ENCODE peak calls at places on chromosome 21, in four cellular contexts. One of them, this sample, is unnamed.

GRCh38 chr21:31732538-31732864 is 583 bp upstream of the SCAF4 start:
- DNase-seq in HL-60: no peak
- DNase-seq in K562: no peak
- DNase-seq in GM12878: no peak
- DNase-seq in this sample: no peak

GRCh38 chr21:43851593-43851992 is 13.4 kb upstream of the AGPAT3 start:
- DNase-seq in GM12878: no peak
- DNase-seq in K562: no peak
- DNase-seq in HL-60: no peak
- DNase-seq in this sample: no peak

GRCh38 chr21:15063821-15064575 is 802 bp downstream of the NRIP1 start:
- DNase-seq in HL-60: peak
- DNase-seq in K562: peak
- DNase-seq in GM12878: no peak
- DNase-seq in this sample: no peak

GRCh38 chr21:43864313-43864805 is 664 bp upstream of the AGPAT3 start:
- DNase-seq in GM12878: no peak
- DNase-seq in HL-60: peak
- DNase-seq in K562: peak
- DNase-seq in this sample: peak

GRCh38 chr21:42503711-42504110 is 7.7 kb upstream of the RSPH1 start:
- DNase-seq in GM12878: no peak
- DNase-seq in HL-60: no peak
- DNase-seq in K562: peak
- DNase-seq in this sample: no peak

GRCh38 chr21:31172328-31172727 is 134.1 kb upstream of the KRTAP19-8 start:
- DNase-seq in K562: no peak
- DNase-seq in HL-60: no peak
- DNase-seq in GM12878: no peak
- DNase-seq in this sample: no peak

GRCh38 chr21:21383126-21383525 is 384.9 kb downstream of the NCAM2 start:
- DNase-seq in HL-60: no peak
- DNase-seq in GM12878: no peak
- DNase-seq in K562: no peak
- DNase-seq in this sample: no peak

GRCh38 chr21:44371596-44371995 is 18.2 kb downstream of the TRPM2 start:
- DNase-seq in GM12878: no peak
- DNase-seq in HL-60: no peak
- DNase-seq in K562: no peak
- DNase-seq in this sample: no peak

GRCh38 chr21:31158789-31159581 is 120.7 kb upstream of the KRTAP19-8 start:
- DNase-seq in HL-60: peak
- DNase-seq in GM12878: no peak
- DNase-seq in K562: no peak
- DNase-seq in this sample: no peak

GRCh38 chr21:39637197-39637970 is 24.6 kb downstream of the B3GALT5 start:
- DNase-seq in HL-60: no peak
- DNase-seq in K562: no peak
- DNase-seq in GM12878: no peak
- DNase-seq in this sample: no peak

GRCh38 chr21:39144191-39144590 is 39.1 kb downstream of the PSMG1 start:
- DNase-seq in K562: peak
- DNase-seq in HL-60: peak
- DNase-seq in GM12878: no peak
- DNase-seq in this sample: no peak

GRCh38 chr21:39720126-39720778 is 24.7 kb upstream of the IGSF5 start:
- DNase-seq in K562: no peak
- DNase-seq in HL-60: no peak
- DNase-seq in GM12878: no peak
- DNase-seq in this sample: no peak

GRCh38 chr21:29501451-29501850 is 202.7 kb downstream of the BACH1 start:
- DNase-seq in K562: no peak
- DNase-seq in HL-60: no peak
- DNase-seq in GM12878: no peak
- DNase-seq in this sample: no peak

GRCh38 chr21:31872072-31872451 is 758 bp upstream of the HUNK start:
- DNase-seq in K562: no peak
- DNase-seq in GM12878: no peak
- DNase-seq in HL-60: no peak
- DNase-seq in this sample: no peak

DNA sequence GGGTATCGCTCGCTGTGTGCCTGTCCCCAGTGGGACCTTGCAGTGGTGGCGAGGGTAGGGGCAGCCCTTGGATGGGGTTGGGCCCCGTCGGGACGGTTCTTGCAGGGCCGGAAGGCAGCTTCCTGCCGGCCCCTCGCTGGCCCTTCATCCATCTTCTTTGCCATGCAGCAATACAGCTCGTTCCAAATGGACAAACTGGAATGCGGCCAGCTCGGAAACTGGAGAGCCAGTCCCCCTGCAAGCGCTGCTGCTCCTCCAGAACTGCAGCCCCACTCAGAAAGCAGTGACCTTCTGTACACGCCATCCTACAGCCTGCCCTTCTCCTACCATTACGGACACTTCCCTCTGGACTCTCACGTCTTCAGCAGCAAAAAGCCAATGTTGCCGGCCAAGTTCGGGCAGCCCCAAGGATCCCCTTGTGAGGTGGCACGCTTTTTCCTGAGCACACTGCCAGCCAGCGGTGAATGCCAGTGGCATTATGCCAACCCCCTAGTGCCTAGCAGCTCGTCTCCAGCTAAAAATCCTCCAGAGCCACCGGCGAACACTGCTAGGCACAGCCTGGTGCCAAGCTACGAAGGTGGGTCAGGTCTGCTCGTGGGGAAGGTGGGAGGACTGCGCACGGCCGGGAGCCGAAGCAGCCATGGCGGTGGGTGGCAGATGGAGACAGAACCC is 45.8 kb downstream of the SIM2 start:
- DNase-seq in HL-60: no peak
- DNase-seq in K562: no peak
- DNase-seq in GM12878: no peak
- DNase-seq in this sample: no peak
- TF ChIP-seq SPI1 in HL-60: no peak
- TF ChIP-seq SPI1 in K562: no peak
- TF ChIP-seq SPI1 in GM12878: no peak
- TF ChIP-seq SPI1 in this sample: no peak

GRCh38 chr21:25790122-25790951 is 55.6 kb downstream of the GABPA start:
- DNase-seq in HL-60: peak
- DNase-seq in GM12878: no peak
- DNase-seq in K562: peak
- DNase-seq in this sample: no peak
- TF ChIP-seq SPI1 in HL-60: peak
- TF ChIP-seq SPI1 in GM12878: no peak
- TF ChIP-seq SPI1 in K562: peak
- TF ChIP-seq SPI1 in this sample: peak

DNA sequence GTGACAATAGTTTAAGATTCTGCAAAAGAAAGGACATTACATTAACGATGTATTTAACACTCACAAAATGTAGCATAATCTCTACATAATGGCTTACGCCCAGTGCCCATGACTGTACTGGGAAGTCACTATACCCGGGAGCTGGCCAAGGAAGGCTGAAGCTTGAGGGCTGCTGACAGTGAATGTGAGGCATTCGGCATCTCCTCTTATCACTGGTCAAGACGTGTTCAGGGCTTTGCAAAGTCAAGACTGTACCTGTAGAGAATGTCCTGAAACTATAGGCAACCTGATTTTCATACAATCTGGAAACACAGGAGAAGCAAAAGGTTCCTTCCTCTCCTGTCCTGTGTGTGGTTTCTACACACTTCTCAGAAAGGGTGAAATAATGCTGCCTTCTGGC is 12.7 kb upstream of the IFNGR2 start:
- DNase-seq in HL-60: no peak
- DNase-seq in GM12878: no peak
- DNase-seq in K562: no peak
- DNase-seq in this sample: no peak
- TF ChIP-seq SPI1 in HL-60: no peak
- TF ChIP-seq SPI1 in GM12878: no peak
- TF ChIP-seq SPI1 in K562: no peak
- TF ChIP-seq SPI1 in this sample: no peak

GRCh38 chr21:45570826-45571601 is 28.8 kb upstream of the SLC19A1 start:
- DNase-seq in HL-60: no peak
- DNase-seq in GM12878: no peak
- DNase-seq in K562: no peak
- DNase-seq in this sample: no peak
- TF ChIP-seq SPI1 in HL-60: no peak
- TF ChIP-seq SPI1 in GM12878: no peak
- TF ChIP-seq SPI1 in K562: no peak
- TF ChIP-seq SPI1 in this sample: no peak

GRCh38 chr21:34075099-34075425 is 1.7 kb downstream of the MRPS6 start:
- DNase-seq in GM12878: no peak
- DNase-seq in K562: no peak
- DNase-seq in HL-60: no peak
- DNase-seq in this sample: no peak

GRCh38 chr21:34074283-34075098 is 1.1 kb downstream of the MRPS6 start:
- DNase-seq in K562: no peak
- DNase-seq in GM12878: no peak
- DNase-seq in HL-60: no peak
- DNase-seq in this sample: no peak

GRCh38 chr21:34073032-34073748 is at the start of the genes MRPS6 and SLC5A3:
- DNase-seq in HL-60: peak
- DNase-seq in GM12878: no peak
- DNase-seq in K562: peak
- DNase-seq in this sample: peak

GRCh38 chr21:34072145-34073031 is 990 bp upstream of the MRPS6 start:
- DNase-seq in GM12878: no peak
- DNase-seq in K562: no peak
- DNase-seq in HL-60: no peak
- DNase-seq in this sample: no peak

GRCh38 chr21:34073749-34074282 is 438 bp downstream of the MRPS6 start:
- DNase-seq in GM12878: no peak
- DNase-seq in K562: peak
- DNase-seq in HL-60: peak
- DNase-seq in this sample: peak
- TF ChIP-seq SPI1 in GM12878: no peak
- TF ChIP-seq SPI1 in K562: no peak
- TF ChIP-seq SPI1 in HL-60: no peak
- TF ChIP-seq SPI1 in this sample: no peak

GRCh38 chr21:18245493-18245967 is 897 bp downstream of the CHODL start:
- DNase-seq in GM12878: no peak
- DNase-seq in K562: no peak
- DNase-seq in HL-60: no peak
- DNase-seq in this sample: no peak
- TF ChIP-seq SPI1 in GM12878: no peak
- TF ChIP-seq SPI1 in K562: no peak
- TF ChIP-seq SPI1 in HL-60: no peak
- TF ChIP-seq SPI1 in this sample: no peak

DNA sequence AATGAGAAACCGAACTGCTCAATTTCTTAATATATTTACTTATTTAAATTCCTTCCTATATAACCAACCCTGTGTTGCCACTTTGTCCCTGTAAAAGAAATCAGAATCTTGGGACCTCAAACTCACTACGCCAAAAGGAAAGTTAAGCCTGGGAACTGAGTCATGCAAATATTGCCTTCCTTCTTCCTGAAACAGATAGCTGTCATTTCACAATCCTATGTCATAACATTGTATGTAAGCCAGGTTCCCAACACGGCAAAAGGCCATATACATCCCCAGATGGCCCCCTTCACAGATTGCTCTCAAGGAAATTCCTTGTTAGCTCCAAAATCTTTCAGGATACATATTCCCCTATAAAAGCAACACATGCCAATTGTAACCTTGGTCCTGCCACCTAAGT is 39.7 kb downstream of the C21orf91 start:
- DNase-seq in K562: no peak
- DNase-seq in GM12878: no peak
- DNase-seq in HL-60: peak
- DNase-seq in this sample: no peak
- TF ChIP-seq SPI1 in K562: no peak
- TF ChIP-seq SPI1 in GM12878: no peak
- TF ChIP-seq SPI1 in HL-60: no peak
- TF ChIP-seq SPI1 in this sample: no peak

GRCh38 chr21:33238146-33238545 is 8.4 kb downstream of the IFNAR2 start:
- DNase-seq in HL-60: no peak
- DNase-seq in GM12878: no peak
- DNase-seq in K562: no peak
- DNase-seq in this sample: no peak
- TF ChIP-seq SPI1 in HL-60: no peak
- TF ChIP-seq SPI1 in GM12878: no peak
- TF ChIP-seq SPI1 in K562: no peak
- TF ChIP-seq SPI1 in this sample: no peak

GRCh38 chr21:41458121-41458520 is 32.1 kb downstream of the MX1 start:
- DNase-seq in K562: no peak
- DNase-seq in GM12878: no peak
- DNase-seq in HL-60: no peak
- DNase-seq in this sample: no peak
- TF ChIP-seq SPI1 in K562: no peak
- TF ChIP-seq SPI1 in GM12878: no peak
- TF ChIP-seq SPI1 in HL-60: no peak
- TF ChIP-seq SPI1 in this sample: no peak

DNA sequence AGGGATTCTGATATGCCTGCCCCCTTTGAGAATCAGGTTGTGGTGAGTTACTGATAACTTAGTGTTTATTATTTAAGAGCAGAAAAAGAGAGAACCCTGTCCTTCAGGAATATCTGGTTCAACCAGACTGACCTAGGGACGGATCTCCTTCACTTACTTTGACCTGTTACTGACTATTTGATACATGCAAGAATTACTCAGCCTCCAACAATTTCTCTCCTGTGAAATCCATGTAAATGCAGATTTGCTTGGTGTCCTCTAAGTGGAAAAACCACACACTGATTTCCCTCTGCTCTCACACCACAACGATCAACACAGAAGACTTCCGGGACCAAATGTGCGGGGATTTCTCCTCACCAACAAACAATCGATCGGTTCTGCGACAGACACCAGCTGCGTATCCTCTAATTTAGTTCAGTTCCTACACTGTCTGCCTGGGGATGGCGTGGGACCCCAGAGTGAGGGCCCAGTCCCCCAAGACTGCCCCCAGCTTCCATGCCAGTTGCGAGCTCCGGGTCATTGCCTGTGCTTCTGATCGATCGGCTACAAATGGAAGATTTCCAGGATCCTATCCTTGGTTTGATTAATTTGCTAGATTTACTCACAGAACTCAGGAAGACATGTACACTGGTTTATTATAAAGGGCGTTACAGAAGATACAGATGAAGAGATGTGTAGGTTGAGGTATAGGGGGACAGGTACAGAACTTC is 51.7 kb downstream of the BACE2 start:
- DNase-seq in GM12878: no peak
- DNase-seq in K562: no peak
- DNase-seq in HL-60: no peak
- DNase-seq in this sample: no peak
- TF ChIP-seq SPI1 in GM12878: no peak
- TF ChIP-seq SPI1 in K562: no peak
- TF ChIP-seq SPI1 in HL-60: no peak
- TF ChIP-seq SPI1 in this sample: no peak